ENCODE peak calls at places on chromosomes 3 and 15, in nine cellular contexts. K is GM13977, B is NB4, O is uterus, L is AG10803, S is endothelial cell, P is AG09309, X is MM.1S, Z is HL-60. T is an unnamed sample.

GRCh38 chr15:39852237-39852636 is 67.8 kb downstream of the GPR176 start:
- DNase-seq in O (no peak), S (no peak), Z (no peak), X (no peak), B (no peak), L (peak; percentile 95), K (no peak), P (peak; percentile 77), T (no peak)

GRCh38 chr15:49989498-49989897 is 129.5 kb downstream of the ATP8B4 start:
- DNase-seq in K (no peak), Z (peak; percentile 21), P (no peak), O (peak; percentile 43), X (no peak), L (no peak), S (no peak), B (peak; percentile 10), T (no peak)

GRCh38 chr3:42778644-42779043 is 5.6 kb upstream of the CCDC13 start:
- DNase-seq in S (no peak), K (no peak), L (peak; percentile 48), P (no peak), Z (no peak), B (no peak), X (no peak), O (peak; percentile 58), T (no peak)

GRCh38 chr15:83282859-83283812 is 1.3 kb downstream of the BNC1 start:
- DNase-seq in X (no peak), Z (no peak), B (no peak), L (peak; percentile 80), P (no peak), K (peak; percentile 24), S (peak; percentile 69), O (no peak), T (no peak)

GRCh38 chr3:143035466-143036214 is 34.3 kb downstream of the U2SURP start:
- DNase-seq in L (peak; percentile 60), O (no peak), X (no peak), S (no peak), B (peak; percentile 5), P (peak; percentile 18), Z (no peak), K (no peak), T (no peak)

GRCh38 chr15:68285243-68285980 is 7.9 kb downstream of the FEM1B start:
- DNase-seq in B (peak; percentile 79), K (no peak), X (peak; percentile 63), S (no peak), Z (peak; percentile 65), L (peak; percentile 68), P (no peak), O (no peak), T (no peak)

GRCh38 chr15:27827336-27827735 is 271.8 kb downstream of the OCA2 start:
- DNase-seq in P (no peak), L (peak; percentile 45), X (no peak), O (no peak), S (no peak), K (no peak), B (no peak), Z (no peak), T (no peak)

GRCh38 chr3:142180761-142181362 is 31.5 kb upstream of the TFDP2 start:
- DNase-seq in B (peak; percentile 52), K (peak; percentile 14), S (peak; percentile 57), O (peak; percentile 34), P (no peak), X (peak; percentile 31), L (peak; percentile 30), Z (peak; percentile 45), T (peak; percentile 65)

GRCh38 chr3:17894434-17895060 is 152.1 kb upstream of the TBC1D5 start:
- DNase-seq in K (no peak), Z (peak; percentile 76), P (no peak), X (peak; percentile 44), S (peak; percentile 79), B (peak; percentile 91), O (no peak), L (peak; percentile 59), T (peak; percentile 66)

GRCh38 chr3:152298393-152299242 is 29.9 kb downstream of the MBNL1 start:
- DNase-seq in S (no peak), Z (peak; percentile 93), P (peak; percentile 98), L (peak; percentile 99), X (no peak), B (peak; percentile 92), K (peak; percentile 14), O (peak; percentile 81), T (no peak)

DNA sequence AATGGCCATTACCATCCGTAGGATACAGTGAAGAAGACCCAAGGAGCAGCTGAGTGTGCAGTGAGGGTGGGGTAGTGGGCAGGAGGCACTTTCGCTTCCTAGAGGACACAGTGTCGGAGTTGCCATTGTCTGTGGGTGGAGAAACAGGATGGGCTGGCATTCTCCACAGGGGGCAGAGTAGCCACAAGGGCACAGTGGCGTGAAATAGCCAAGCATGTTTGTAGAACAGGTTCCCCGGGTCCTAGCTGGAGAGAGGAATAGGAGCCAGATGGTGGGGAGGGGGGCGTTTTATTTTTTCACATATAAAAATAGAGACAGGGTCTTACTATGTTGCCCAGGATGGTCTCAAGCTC is 3.5 kb downstream of the SLC6A6 start:
- DNase-seq in K (no peak), S (no peak), Z (no peak), L (no peak), B (no peak), P (no peak), O (no peak), X (no peak), T (no peak)
- TF ChIP-seq CTCF in K (no peak), S (no peak), Z (no peak), L (no peak), B (no peak), P (no peak), O (no peak), X (no peak), T (no peak)

GRCh38 chr3:134972836-134973455 is 177.9 kb downstream of the EPHB1 start:
- DNase-seq in L (no peak), O (no peak), B (no peak), Z (no peak), X (no peak), K (no peak), P (no peak), S (no peak), T (no peak)

GRCh38 chr3:134974621-134975020 is 179.6 kb downstream of the EPHB1 start:
- DNase-seq in K (no peak), Z (no peak), S (peak; percentile 22), L (no peak), P (no peak), O (no peak), X (no peak), B (no peak), T (no peak)

GRCh38 chr3:134965849-134966248 is 170.8 kb downstream of the EPHB1 start:
- DNase-seq in B (no peak), Z (no peak), X (no peak), P (no peak), O (no peak), L (no peak), S (no peak), K (no peak), T (no peak)

GRCh38 chr3:134976948-134977347 is 181.9 kb downstream of the EPHB1 start:
- DNase-seq in B (peak; percentile 6), X (no peak), L (no peak), K (no peak), S (no peak), Z (no peak), P (no peak), O (no peak), T (peak; percentile 34)

DNA sequence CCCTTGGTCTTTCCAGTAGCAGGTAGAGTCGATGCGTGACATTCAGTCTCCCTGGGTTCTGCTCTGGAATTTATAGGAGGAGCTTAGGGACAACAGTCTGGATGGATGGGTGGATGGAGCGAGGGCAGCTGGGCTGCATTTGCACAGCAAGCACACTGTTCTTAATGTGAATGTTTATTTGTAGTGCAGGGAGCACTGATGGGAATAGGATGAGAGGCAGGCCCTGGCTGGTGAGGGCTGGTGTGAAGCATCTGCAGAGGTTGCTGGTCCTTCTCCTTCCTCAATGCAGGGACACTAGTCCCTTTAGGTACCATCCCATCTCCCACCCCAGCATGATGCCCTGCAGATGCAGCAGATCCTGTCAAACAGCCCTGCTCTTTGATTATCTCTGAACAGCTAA is 176.3 kb downstream of the EPHB1 start:
- DNase-seq in B (no peak), Z (no peak), P (no peak), S (no peak), X (no peak), O (no peak), L (no peak), K (no peak), T (no peak)
- TF ChIP-seq CTCF in B (no peak), Z (no peak), P (no peak), S (no peak), X (no peak), O (no peak), L (no peak), K (no peak), T (no peak)

DNA sequence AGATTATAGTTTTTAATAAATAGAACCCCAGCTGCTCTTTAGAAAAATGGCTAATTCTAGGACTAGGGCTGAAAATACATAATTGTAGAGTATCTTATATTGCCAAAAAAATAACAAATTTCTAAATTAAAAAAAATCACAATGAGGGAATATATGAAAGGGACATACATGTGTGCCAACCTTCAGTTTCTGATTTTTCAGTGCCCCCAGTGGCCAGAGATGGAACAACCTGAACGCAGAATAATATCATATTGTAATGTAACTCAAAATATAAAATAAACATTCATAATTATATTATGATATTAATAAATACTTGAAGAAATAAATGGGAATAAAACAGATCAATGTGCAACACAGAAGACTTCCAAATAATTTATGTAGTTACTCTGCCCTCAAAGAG is 460.5 kb downstream of the ZNF385D start:
- DNase-seq in B (no peak), X (no peak), O (no peak), P (no peak), S (no peak), Z (no peak), L (no peak), K (no peak), T (no peak)
- TF ChIP-seq CTCF in B (peak; percentile 49), X (no peak), O (peak; percentile 16), P (peak; percentile 42), S (peak; percentile 91), Z (peak; percentile 35), L (peak; percentile 44), K (peak; percentile 44), T (no peak)

DNA sequence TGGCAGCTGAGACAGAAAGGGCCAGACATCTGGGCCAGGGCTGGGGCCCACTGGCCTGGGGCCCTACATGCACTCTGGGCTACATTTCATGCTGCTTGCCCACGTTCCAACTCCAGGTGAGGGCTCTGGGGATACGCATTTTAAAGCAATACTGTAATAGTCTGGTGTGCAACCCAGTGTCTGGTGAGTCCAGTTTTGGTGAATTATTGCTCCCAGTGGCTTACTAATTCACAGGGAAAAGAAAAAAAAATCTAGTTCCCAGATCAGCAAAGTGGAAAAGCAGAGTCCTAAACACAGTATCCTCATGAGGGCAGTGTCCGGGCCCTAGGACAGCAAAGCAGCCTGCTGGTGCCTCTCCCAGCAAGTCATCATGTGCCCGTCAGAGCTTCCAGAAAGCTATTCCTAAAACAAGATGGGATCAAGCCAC is 82.4 kb downstream of the CCNL1 start:
- DNase-seq in X (peak; percentile 38), P (no peak), K (no peak), S (no peak), B (no peak), Z (no peak), L (peak; percentile 96), O (no peak), T (no peak)
- TF ChIP-seq CTCF in X (peak; percentile 9), P (peak; percentile 41), K (no peak), S (no peak), B (no peak), Z (no peak), L (peak; percentile 64), O (no peak), T (peak; percentile 10)

GRCh38 chr3:25592510-25592968 is 72.2 kb downstream of the TOP2B start:
- DNase-seq in X (no peak), Z (no peak), P (peak; percentile 64), O (peak; percentile 68), K (no peak), B (peak; percentile 79), S (no peak), L (peak; percentile 51), T (peak; percentile 39)
- TF ChIP-seq CTCF in X (no peak), Z (no peak), P (peak; percentile 56), O (peak; percentile 35), K (peak; percentile 5), B (no peak), S (no peak), L (peak; percentile 21), T (peak; percentile 28)